ENCODE peak calls at places on chromosomes 5 and 9, in ten cellular contexts. Y is upper lobe of right lung, C is lower lobe of right lung, Z is hepatocyte, G is cardiac muscle cell, U is osteoblast, J is psoas muscle, V is left ventricle myocardium inferior, F is A549, K is spleen. I is an unnamed sample.

GRCh38 chr9:127523312-127523851 is 72.1 kb downstream of the LRSAM1 start:
- DNase-seq in J (no peak), K (no peak), U (peak; percentile 77), F (no peak), G (no peak), C (no peak), Z (no peak), Y (peak; percentile 66), V (no peak), I (no peak)

GRCh38 chr5:79992891-79993290 is 1.8 kb upstream of the MTX3 start:
- DNase-seq in U (no peak), K (no peak), G (no peak), Z (no peak), C (no peak), F (no peak), V (no peak), Y (no peak), J (no peak), I (no peak)

GRCh38 chr5:137858223-137858916 is 9.3 kb upstream of the MYOT start:
- DNase-seq in K (no peak), G (no peak), J (no peak), U (no peak), Y (no peak), F (no peak), Z (no peak), V (no peak), C (no peak), I (no peak)

GRCh38 chr9:37412431-37413151 is 9.9 kb upstream of the GRHPR start:
- DNase-seq in K (no peak), G (no peak), V (no peak), F (no peak), J (peak; percentile 81), Y (no peak), C (no peak), U (no peak), Z (no peak), I (no peak)

GRCh38 chr9:93295031-93295430 is 111.1 kb downstream of the WNK2 start:
- DNase-seq in Z (no peak), V (no peak), U (peak; percentile 80), Y (peak; percentile 61), F (no peak), C (no peak), G (no peak), J (peak; percentile 55), K (peak; percentile 74), I (peak; percentile 66)

GRCh38 chr5:111063709-111064322 is 7.7 kb upstream of the TSLP start:
- DNase-seq in Z (peak; percentile 58), V (no peak), K (no peak), G (no peak), F (no peak), C (no peak), U (no peak), J (no peak), Y (no peak), I (no peak)

GRCh38 chr5:136018814-136019777 is 9.7 kb upstream of the TGFBI start:
- DNase-seq in F (no peak), Z (peak; percentile 82), Y (no peak), K (no peak), V (no peak), C (no peak), J (no peak), G (no peak), U (no peak), I (no peak)

GRCh38 chr5:83000922-83001321 is 76.3 kb downstream of the TMEM167A start:
- DNase-seq in J (no peak), Z (no peak), C (no peak), F (no peak), V (no peak), U (no peak), K (no peak), Y (no peak), G (no peak), I (no peak)

GRCh38 chr5:154038241-154038603 is 488 bp downstream of the FAM114A2 start:
- DNase-seq in G (no peak), U (no peak), K (peak; percentile 71), J (no peak), V (no peak), Y (peak; percentile 64), C (no peak), Z (peak; percentile 43), F (peak; percentile 38), I (no peak)

GRCh38 chr5:68055686-68056085 is 159.9 kb upstream of the PIK3R1 start:
- DNase-seq in Z (no peak), U (no peak), C (no peak), F (no peak), G (no peak), V (no peak), Y (no peak), K (no peak), J (no peak), I (no peak)
- TF ChIP-seq CTCF in Z (no peak), U (no peak), C (no peak), F (no peak), G (no peak), V (no peak), Y (no peak), K (no peak), J (no peak), I (no peak)

DNA sequence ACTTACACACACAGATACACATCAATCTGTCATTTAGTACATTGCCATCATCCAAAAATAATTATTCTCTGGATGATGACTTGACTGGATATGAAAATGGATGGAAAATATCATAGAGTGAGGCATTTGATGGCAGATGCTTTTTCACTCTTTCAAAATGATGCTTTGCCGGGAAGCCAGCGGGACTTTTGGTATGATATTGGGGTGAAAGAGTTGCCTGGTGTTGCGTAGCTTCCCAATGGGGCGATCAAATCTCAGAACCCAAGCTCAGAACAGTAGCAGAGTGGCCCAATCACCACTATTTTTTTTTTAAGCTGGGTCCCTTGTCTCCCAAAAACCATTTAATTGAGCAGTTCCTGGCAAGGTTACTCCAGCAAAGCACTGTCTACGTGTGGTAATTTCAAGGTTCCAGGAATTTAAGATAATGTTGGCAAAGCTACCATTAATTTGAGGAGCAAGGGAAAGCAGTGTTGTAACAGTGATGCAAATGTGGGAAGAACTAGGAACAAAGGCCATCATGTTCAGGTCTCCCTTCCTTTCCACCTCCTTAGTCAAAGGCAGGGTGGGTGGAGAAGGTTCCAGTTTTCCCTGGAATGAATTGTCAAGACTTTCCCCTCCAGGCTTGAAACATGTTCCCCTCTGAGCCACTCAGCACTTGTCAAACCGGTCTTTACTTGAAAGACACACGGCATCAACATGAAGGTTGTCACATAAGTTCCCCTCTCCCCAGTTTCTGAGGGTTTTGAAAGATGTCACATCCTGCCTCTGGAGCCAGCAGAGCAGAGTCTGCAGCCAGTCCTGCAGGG is 226.2 kb downstream of the GAS1 start:
- DNase-seq in J (no peak), G (no peak), Z (no peak), F (no peak), U (no peak), Y (no peak), V (no peak), C (no peak), K (no peak), I (no peak)
- H3K4me3 ChIP-seq in J (no peak overlapping the region), G (no peak overlapping the region), Z (no peak overlapping the region), F (no peak overlapping the region), U (no peak overlapping the region), Y (no peak overlapping the region), V (no peak overlapping the region), C (no peak overlapping the region), K (no peak overlapping the region), I (no peak overlapping the region)

DNA sequence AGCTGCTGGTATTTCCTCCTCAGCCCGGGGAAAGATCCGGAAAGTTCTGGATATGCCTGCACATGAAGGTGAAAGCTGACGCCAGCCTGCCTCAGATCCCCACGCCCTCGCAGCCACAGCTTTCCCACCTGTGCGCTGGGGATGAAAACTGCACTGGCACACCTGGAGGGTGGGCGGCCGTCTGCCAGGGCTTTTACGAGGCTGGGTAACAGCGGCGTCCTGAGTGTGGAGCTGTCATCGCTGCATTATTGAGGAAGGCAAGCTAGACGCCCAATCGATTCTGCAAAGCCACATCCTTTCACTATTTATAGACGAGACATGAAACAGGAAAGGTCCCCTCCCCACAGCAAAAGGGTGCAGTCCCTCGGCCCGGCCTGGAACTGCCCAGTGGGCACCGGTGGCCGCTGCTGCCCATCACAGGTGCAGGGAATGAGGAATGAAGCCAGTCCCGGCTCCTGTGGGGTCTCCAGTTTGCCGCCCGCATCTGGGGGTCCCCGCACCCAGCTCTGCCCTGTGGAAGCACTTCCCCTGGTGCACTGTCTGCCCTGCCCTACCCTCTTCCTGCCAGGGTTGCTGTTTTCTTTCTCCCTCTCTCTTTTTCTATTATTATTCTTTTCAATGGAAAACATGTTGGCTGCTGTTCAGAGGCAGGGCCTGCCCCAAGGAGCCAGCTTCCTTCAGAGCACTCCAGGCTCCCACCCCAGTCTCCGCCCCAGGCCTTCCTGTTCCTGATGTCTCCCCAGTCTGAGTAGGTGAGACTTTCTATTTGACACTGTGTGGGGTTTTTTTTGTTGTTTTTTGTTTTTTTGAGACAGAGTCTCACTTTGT is 7.0 kb downstream of the NOTCH1 start:
- DNase-seq in G (no peak), Z (no peak), U (no peak), F (no peak), K (peak; percentile 90), C (no peak), Y (no peak), J (no peak), V (peak; percentile 57), I (no peak)
- H3K27ac ChIP-seq in G (no peak overlapping the region), Z (no peak overlapping the region), U (peak overlapping the region; percentile 36), F (peak overlapping the region; percentile 27), K (peak overlapping the region; percentile 100), C (peak overlapping the region; percentile 86), Y (peak overlapping the region; percentile 93), J (peak overlapping the region; percentile 71), V (peak overlapping the region; percentile 98), I (peak overlapping the region; percentile 98)

GRCh38 chr9:126367646-126368419 is 41.2 kb downstream of the MVB12B start:
- DNase-seq in Y (no peak), G (no peak), Z (peak; percentile 72), J (no peak), C (no peak), V (no peak), F (no peak), K (no peak), U (no peak), I (no peak)

GRCh38 chr9:126367139-126367538 is 40.5 kb downstream of the MVB12B start:
- DNase-seq in Z (no peak), G (no peak), J (no peak), V (no peak), K (no peak), Y (no peak), C (no peak), F (no peak), U (no peak), I (no peak)

GRCh38 chr9:126363847-126364671 is 37.4 kb downstream of the MVB12B start:
- DNase-seq in F (no peak), J (no peak), Z (no peak), V (no peak), Y (no peak), C (no peak), U (peak; percentile 86), G (no peak), K (no peak), I (no peak)

GRCh38 chr9:126366366-126367011 is 39.9 kb downstream of the MVB12B start:
- DNase-seq in Z (no peak), Y (no peak), F (no peak), K (no peak), V (peak; percentile 34), U (no peak), C (no peak), G (no peak), J (no peak), I (peak; percentile 71)

DNA sequence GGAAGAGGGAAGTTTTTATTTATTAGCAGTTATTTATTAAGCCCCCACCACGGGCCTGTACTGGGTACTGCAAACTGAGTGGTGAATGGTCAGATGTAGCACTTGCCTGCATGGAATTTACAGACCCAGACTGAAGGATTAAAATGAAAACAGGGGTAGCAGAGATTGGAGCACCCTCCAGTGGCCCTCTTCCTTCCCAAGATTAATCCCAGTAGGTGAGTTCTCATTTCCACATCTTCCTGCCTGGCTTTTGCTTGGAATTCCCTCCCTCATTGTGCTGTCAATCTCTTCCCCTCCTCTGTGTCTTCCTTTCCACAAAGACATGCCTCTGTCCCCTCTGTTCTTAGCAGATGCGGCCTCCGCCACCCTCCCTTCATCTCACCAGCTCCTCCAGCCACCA is 39.2 kb downstream of the MVB12B start:
- DNase-seq in F (no peak), K (no peak), C (no peak), V (no peak), U (no peak), Y (no peak), Z (no peak), J (no peak), G (no peak), I (no peak)
- TF ChIP-seq CTCF in F (no peak), K (no peak), C (no peak), V (no peak), U (no peak), Y (no peak), Z (no peak), J (peak; percentile 4), G (no peak), I (peak; percentile 27)

I was measured in dorsolateral prefrontal cortex.